ENCODE peak calls at places on chromosomes 5 and 9, in five cellular contexts. V is foreskin fibroblast; J is omental fat pad; X is HepG2; E is CD4-positive, alpha-beta T cell. Y is an unnamed sample.

GRCh38 chr9:21568484-21568883 is 86.4 kb upstream of the IFNE start:
- DNase-seq in V (no peak), J (no peak), X (no peak), E (no peak), Y (no peak)

GRCh38 chr5:84249918-84250635 is 134.6 kb downstream of the EDIL3 start:
- DNase-seq in V (peak), J (no peak), X (no peak), E (no peak), Y (no peak)

GRCh38 chr9:127662617-127663016 is 44.2 kb upstream of the CFAP157 start:
- DNase-seq in V (no peak), J (no peak), X (no peak), E (no peak), Y (no peak)

GRCh38 chr9:127976943-127977871 is 3.6 kb downstream of the EEIG1 start:
- DNase-seq in V (no peak), J (no peak), X (no peak), E (no peak), Y (no peak)

GRCh38 chr9:121262450-121262849 is 5.5 kb upstream of the GSN start:
- DNase-seq in V (peak), J (no peak), X (no peak), E (no peak), Y (no peak)

GRCh38 chr5:127997131-127997775 is 86.3 kb upstream of the SLC12A2 start:
- DNase-seq in V (no peak), J (no peak), X (no peak), E (no peak), Y (no peak)

GRCh38 chr9:121075251-121076036 is 689 bp downstream of the CNTRL start:
- DNase-seq in V (no peak), J (no peak), X (no peak), E (peak), Y (no peak)

GRCh38 chr5:144941004-144941403 is 770.3 kb downstream of the KCTD16 start:
- DNase-seq in V (no peak), J (no peak), X (no peak), E (no peak), Y (no peak)

GRCh38 chr5:1294839-1295649 is at the start of gene TERT:
- DNase-seq in V (no peak), J (no peak), X (no peak), E (peak), Y (peak)

GRCh38 chr9:105070176-105070575 is 142.2 kb upstream of the ABCA1 start:
- DNase-seq in V (no peak), J (no peak), X (no peak), E (no peak), Y (no peak)

GRCh38 chr9:128818839-128819715 is 777 bp downstream of the ENDOG start:
- DNase-seq in V (peak), J (no peak), X (no peak), E (peak), Y (peak)

GRCh38 chr5:124457901-124458300 is 288.5 kb downstream of the ZNF608 start:
- DNase-seq in V (no peak), J (no peak), X (no peak), E (no peak), Y (no peak)

GRCh38 chr5:53406630-53407316 is 73.7 kb upstream of the FST start:
- DNase-seq in V (peak), J (no peak), X (peak), E (no peak), Y (no peak)

GRCh38 chr5:138685052-138685755 is 68.0 kb upstream of the CTNNA1 start:
- DNase-seq in V (no peak), J (no peak), X (no peak), E (no peak), Y (no peak)

GRCh38 chr9:127345566-127345965 is 51.4 kb upstream of the SLC2A8 start:
- DNase-seq in V (no peak), J (no peak), X (no peak), E (no peak), Y (no peak)

GRCh38 chr5:109691248-109691574 is 1.5 kb downstream of the MAN2A1 start:
- DNase-seq in V (no peak), J (no peak), X (no peak), E (no peak), Y (no peak)

GRCh38 chr5:6158974-6159863 is 219.1 kb downstream of the MED10 start:
- DNase-seq in V (peak), J (no peak), X (peak), E (no peak), Y (no peak)

GRCh38 chr5:141734501-141735231 is 52.6 kb upstream of the ARAP3 start:
- DNase-seq in V (peak), J (no peak), X (no peak), E (no peak), Y (peak)

GRCh38 chr9:38431101-38431500 is 6.8 kb upstream of the IGFBPL1 start:
- DNase-seq in V (no peak), J (no peak), X (no peak), E (no peak), Y (no peak)

GRCh38 chr5:4901890-4902289 is 238.2 kb upstream of the ADAMTS16 start:
- DNase-seq in V (no peak), J (no peak), X (no peak), E (no peak), Y (no peak)

GRCh38 chr5:145540375-145540774 is 294.8 kb downstream of the PRELID2 start:
- DNase-seq in V (peak), J (no peak), X (no peak), E (no peak), Y (no peak)

GRCh38 chr5:106964102-106964501 is 706.6 kb downstream of the EFNA5 start:
- DNase-seq in V (peak), J (no peak), X (no peak), E (no peak), Y (no peak)

GRCh38 chr9:29129763-29130162 is 1556.5 kb upstream of the C9orf72 start:
- DNase-seq in V (no peak), J (no peak), X (no peak), E (no peak), Y (no peak)

GRCh38 chr5:87267574-87268125 is at the start of gene RASA1:
- DNase-seq in V (peak), J (peak), X (peak), E (peak), Y (peak)

GRCh38 chr5:27315541-27316282 is 277.3 kb upstream of the CDH9 start:
- DNase-seq in V (peak), J (no peak), X (no peak), E (no peak), Y (no peak)

GRCh38 chr5:76457685-76458491 is 54.8 kb downstream of the IQGAP2 start:
- DNase-seq in V (no peak), J (no peak), X (peak), E (no peak), Y (no peak)

GRCh38 chr5:97778451-97778850 is 595.4 kb upstream of the RIOK2 start:
- DNase-seq in V (no peak), J (no peak), X (no peak), E (no peak), Y (no peak)

GRCh38 chr9:94918038-94918753 is 191.7 kb downstream of the AOPEP start:
- DNase-seq in V (no peak), J (no peak), X (peak), E (no peak), Y (no peak)

GRCh38 chr5:35136386-35136785 is 88.6 kb upstream of the AGXT2 start:
- DNase-seq in V (peak), J (no peak), X (no peak), E (no peak), Y (no peak)

GRCh38 chr5:74261906-74262305 is 378.6 kb downstream of the ENC1 start:
- DNase-seq in V (peak), J (no peak), X (no peak), E (no peak), Y (no peak)

GRCh38 chr9:134660407-134660806 is 18.8 kb downstream of the COL5A1 start:
- DNase-seq in V (no peak), J (no peak), X (no peak), E (no peak), Y (no peak)

GRCh38 chr5:32677023-32677422 is 34.1 kb upstream of the NPR3 start:
- DNase-seq in V (no peak), J (no peak), X (no peak), E (no peak), Y (no peak)

GRCh38 chr5:108384741-108385140 is 2.8 kb upstream of the FBXL17 start:
- DNase-seq in V (no peak), J (no peak), X (no peak), E (no peak), Y (no peak)

GRCh38 chr5:135564305-135564704 is 14.5 kb downstream of the CXCL14 start:
- DNase-seq in V (no peak), J (no peak), X (no peak), E (no peak), Y (no peak)

GRCh38 chr9:87402537-87402936 is 95.1 kb upstream of the DAPK1 start:
- DNase-seq in V (no peak), J (no peak), X (no peak), E (no peak), Y (no peak)

GRCh38 chr9:19934301-19934868 is 145.5 kb upstream of the SLC24A2 start:
- DNase-seq in V (peak), J (no peak), X (no peak), E (no peak), Y (no peak)

GRCh38 chr9:97726716-97727115 is 29.6 kb upstream of the XPA start:
- DNase-seq in V (no peak), J (no peak), X (no peak), E (no peak), Y (no peak)

GRCh38 chr5:118832974-118833373 is 155.4 kb downstream of the DTWD2 start:
- DNase-seq in V (no peak), J (no peak), X (no peak), E (no peak), Y (no peak)

GRCh38 chr9:28155067-28155466 is 581.8 kb upstream of the C9orf72 start:
- DNase-seq in V (no peak), J (no peak), X (no peak), E (no peak), Y (no peak)

GRCh38 chr5:126600631-126601511 is at the start of gene PHAX:
- DNase-seq in V (peak), J (peak), X (peak), E (peak), Y (peak)
- TF ChIP-seq CTCF in V (peak), J (no peak), X (peak), E (peak), Y (peak)

GRCh38 chr9:124414612-124415011 is 630 bp downstream of the PSMB7 start:
- DNase-seq in V (no peak), J (no peak), X (no peak), E (no peak), Y (no peak)

GRCh38 chr9:124409410-124409809 is 5.8 kb downstream of the PSMB7 start:
- DNase-seq in V (no peak), J (no peak), X (no peak), E (no peak), Y (no peak)

GRCh38 chr9:124412228-124412575 is 3.0 kb downstream of the PSMB7 start:
- DNase-seq in V (no peak), J (no peak), X (no peak), E (no peak), Y (no peak)

GRCh38 chr9:124411514-124412227 is 3.6 kb downstream of the PSMB7 start:
- DNase-seq in V (peak), J (no peak), X (no peak), E (no peak), Y (no peak)

DNA sequence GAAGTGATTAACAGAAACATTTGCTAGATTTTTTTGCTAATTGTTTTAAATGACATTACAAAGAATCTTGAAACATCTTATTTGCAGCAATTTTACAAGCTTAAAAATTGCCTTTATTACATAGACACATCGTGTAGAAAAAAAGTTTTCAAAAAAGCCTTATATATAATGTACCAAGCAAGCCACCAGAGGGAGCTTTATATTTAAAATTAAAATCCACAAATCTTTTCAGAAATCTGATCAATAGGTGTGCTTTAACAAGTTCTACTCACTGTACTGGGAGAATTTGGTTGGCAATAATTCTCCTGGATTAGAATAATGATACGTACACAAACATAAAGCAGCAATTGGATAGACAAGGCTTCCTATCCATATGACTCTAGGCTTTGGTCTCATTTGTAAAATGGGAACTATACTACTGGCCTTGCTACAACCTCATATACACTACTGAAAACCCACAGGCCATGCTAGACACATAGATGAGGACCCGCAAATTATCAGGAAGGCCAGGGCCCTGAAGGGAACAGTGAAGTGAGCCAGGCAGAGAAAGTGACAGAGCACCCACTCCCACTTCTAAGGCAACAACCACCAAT is 4.8 kb downstream of the PSMB7 start:
- DNase-seq in V (peak), J (no peak), X (no peak), E (no peak), Y (no peak)
- TF ChIP-seq CTCF in V (peak), J (no peak), X (no peak), E (peak), Y (peak)

DNA sequence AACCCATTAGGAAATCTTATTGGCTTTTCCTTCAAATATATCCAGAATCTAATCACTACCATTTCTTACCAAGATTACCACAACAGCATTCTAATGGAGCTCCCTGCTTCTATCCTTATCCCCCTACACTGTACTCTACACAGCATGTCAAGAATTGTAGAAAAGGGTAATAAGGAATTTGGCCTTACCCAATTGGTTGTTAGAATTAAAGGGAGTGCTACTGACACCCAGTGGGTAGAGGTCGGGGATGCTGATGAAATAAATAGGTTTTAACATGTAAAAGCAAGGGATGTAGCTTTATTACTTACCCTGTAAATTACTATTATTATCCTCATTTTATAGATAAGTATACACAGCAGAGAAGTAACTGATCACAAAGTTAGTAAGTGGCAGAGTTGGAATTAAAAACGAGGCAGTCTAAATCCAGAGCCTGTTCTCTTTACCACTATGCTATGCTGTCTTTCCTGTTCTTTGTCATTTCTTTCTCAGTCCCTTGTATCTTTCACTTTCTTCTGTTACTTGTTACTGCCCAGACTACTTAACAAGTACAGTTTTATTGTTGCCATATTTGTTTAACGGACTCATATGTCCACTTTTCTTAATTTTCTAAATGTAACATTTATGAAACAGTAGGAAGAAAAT is 10.5 kb downstream of the SLC38A9 start:
- DNase-seq in V (no peak), J (no peak), X (no peak), E (no peak), Y (no peak)
- TF ChIP-seq CTCF in V (no peak), J (no peak), X (no peak), E (no peak), Y (no peak)

GRCh38 chr5:67202830-67203229 is 6.2 kb upstream of the CD180 start:
- DNase-seq in V (no peak), J (no peak), X (no peak), E (no peak), Y (no peak)
- TF ChIP-seq CTCF in V (no peak), J (no peak), X (no peak), E (no peak), Y (no peak)

GRCh38 chr9:18142964-18143363 is 331.0 kb upstream of the ADAMTSL1 start:
- DNase-seq in V (peak), J (no peak), X (no peak), E (no peak), Y (no peak)
- TF ChIP-seq CTCF in V (peak), J (no peak), X (no peak), E (no peak), Y (peak)

DNA sequence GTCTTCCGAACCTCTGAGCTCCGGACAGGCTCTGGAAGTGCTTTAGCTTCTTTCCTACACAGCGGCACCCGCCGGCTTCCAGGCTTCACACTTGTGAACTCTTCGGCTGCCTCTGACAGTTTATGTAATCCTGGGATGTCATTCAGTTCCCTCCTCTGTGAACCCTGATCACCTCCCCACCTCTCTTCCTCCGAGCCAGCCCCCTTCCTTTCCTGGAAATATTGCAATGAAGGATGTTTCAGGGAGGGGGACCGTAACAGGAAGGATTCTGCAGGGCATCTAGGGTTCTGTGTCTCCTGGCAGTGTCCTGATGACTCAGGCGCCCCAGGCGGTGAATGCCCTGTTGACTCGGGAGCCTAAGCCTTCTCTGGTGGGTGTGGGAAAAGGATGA is at the start of gene CD14:
- DNase-seq in V (peak), J (peak), X (peak), E (no peak), Y (no peak)
- TF ChIP-seq CTCF in V (no peak), J (no peak), X (peak), E (no peak), Y (no peak)

GRCh38 chr5:179862296-179862695 is 3.7 kb upstream of the MRNIP start:
- DNase-seq in V (no peak), J (no peak), X (no peak), E (no peak), Y (no peak)

GRCh38 chr5:179864686-179865085 is 6.1 kb upstream of the MRNIP start:
- DNase-seq in V (no peak), J (no peak), X (no peak), E (no peak), Y (no peak)

GRCh38 chr5:179860301-179860700 is 1.7 kb upstream of the MRNIP start:
- DNase-seq in V (no peak), J (no peak), X (no peak), E (no peak), Y (no peak)

GRCh38 chr5:179863449-179864085 is 5.0 kb upstream of the MRNIP start:
- DNase-seq in V (no peak), J (no peak), X (no peak), E (no peak), Y (no peak)

DNA sequence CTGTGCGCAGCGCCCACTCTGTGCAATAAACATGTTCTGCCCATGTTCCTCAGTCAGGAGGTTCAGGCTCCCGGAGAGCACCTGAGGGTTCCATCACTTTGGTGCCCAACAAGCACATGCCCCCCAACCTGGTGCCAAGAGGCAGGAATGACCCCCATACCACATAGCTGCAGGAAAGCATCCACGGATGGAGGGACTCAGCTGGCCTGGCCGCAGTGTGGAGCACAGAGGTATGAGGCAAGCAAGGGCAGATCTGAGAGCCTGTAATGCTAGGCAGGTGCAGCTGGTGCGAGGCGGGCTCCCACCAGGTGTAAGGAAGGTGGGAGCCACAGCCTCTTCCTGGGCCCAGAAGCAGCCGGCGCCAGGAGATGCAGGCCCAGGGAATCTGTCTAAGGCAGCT is 4.3 kb upstream of the MRNIP start:
- DNase-seq in V (no peak), J (no peak), X (no peak), E (no peak), Y (no peak)
- TF ChIP-seq CTCF in V (no peak), J (no peak), X (no peak), E (no peak), Y (no peak)

Y was measured in neural crest cell.